ENCODE peak calls at places on chromosomes 6 and 20, in seven cellular contexts. N, X, J, C, W, H and B are unnamed samples.

GRCh38 chr20:33914871-33915270 is 78.8 kb upstream of the RALY start:
- DNase-seq in N (peak; percentile 51), X (peak; percentile 84), J (peak; percentile 55), C (no peak), W (no peak), H (no peak), B (no peak)

GRCh38 chr6:119034827-119035458 is 43.5 kb downstream of the FAM184A start:
- DNase-seq in N (peak; percentile 7), X (no peak), J (peak; percentile 56), C (no peak), W (no peak), H (no peak), B (no peak)

GRCh38 chr6:111543913-111544435 is 61.0 kb upstream of the REV3L start:
- DNase-seq in N (no peak), X (no peak), J (peak; percentile 27), C (no peak), W (no peak), H (no peak), B (no peak)

GRCh38 chr6:165821754-165822153 is 158.7 kb upstream of the PDE10A start:
- DNase-seq in N (no peak), X (peak; percentile 30), J (no peak), C (no peak), W (no peak), H (no peak), B (no peak)

GRCh38 chr20:44973053-44973452 is 6.7 kb downstream of the STK4 start:
- DNase-seq in N (no peak), X (peak; percentile 80), J (no peak), C (no peak), W (no peak), H (no peak), B (no peak)

GRCh38 chr20:63294536-63294900 is 1.5 kb downstream of the COL20A1 start:
- DNase-seq in N (no peak), X (no peak), J (no peak), C (no peak), W (no peak), H (no peak), B (no peak)

GRCh38 chr6:35213824-35214756 is at the start of gene SCUBE3:
- DNase-seq in N (no peak), X (peak; percentile 10), J (peak; percentile 44), C (peak; percentile 68), W (no peak), H (peak; percentile 30), B (no peak)

GRCh38 chr6:106167105-106167814 is 81.1 kb downstream of the PRDM1 start:
- DNase-seq in N (no peak), X (no peak), J (no peak), C (no peak), W (no peak), H (no peak), B (no peak)

GRCh38 chr6:110098511-110099116 is 80.9 kb downstream of the WASF1 start:
- DNase-seq in N (peak; percentile 6), X (no peak), J (no peak), C (no peak), W (no peak), H (no peak), B (no peak)

GRCh38 chr20:34111057-34111711 is 859 bp downstream of the EIF2S2 start:
- DNase-seq in N (no peak), X (peak; percentile 38), J (peak; percentile 87), C (peak; percentile 73), W (peak; percentile 25), H (no peak), B (no peak)

GRCh38 chr6:74044417-74045096 is 348.6 kb downstream of the CD109 start:
- DNase-seq in N (no peak), X (peak; percentile 42), J (peak; percentile 57), C (no peak), W (peak; percentile 18), H (no peak), B (no peak)

GRCh38 chr6:126335210-126335609 is 4.7 kb upstream of the CENPW start:
- DNase-seq in N (no peak), X (peak; percentile 4), J (no peak), C (no peak), W (no peak), H (no peak), B (no peak)

GRCh38 chr6:129251669-129252376 is 368.9 kb downstream of the LAMA2 start:
- DNase-seq in N (peak; percentile 63), X (peak; percentile 83), J (peak; percentile 85), C (no peak), W (peak; percentile 28), H (no peak), B (peak; percentile 16)

GRCh38 chr20:62155428-62156253 is 12.1 kb downstream of the SS18L1 start:
- DNase-seq in N (peak; percentile 64), X (peak; percentile 98), J (no peak), C (no peak), W (no peak), H (no peak), B (no peak)

DNA sequence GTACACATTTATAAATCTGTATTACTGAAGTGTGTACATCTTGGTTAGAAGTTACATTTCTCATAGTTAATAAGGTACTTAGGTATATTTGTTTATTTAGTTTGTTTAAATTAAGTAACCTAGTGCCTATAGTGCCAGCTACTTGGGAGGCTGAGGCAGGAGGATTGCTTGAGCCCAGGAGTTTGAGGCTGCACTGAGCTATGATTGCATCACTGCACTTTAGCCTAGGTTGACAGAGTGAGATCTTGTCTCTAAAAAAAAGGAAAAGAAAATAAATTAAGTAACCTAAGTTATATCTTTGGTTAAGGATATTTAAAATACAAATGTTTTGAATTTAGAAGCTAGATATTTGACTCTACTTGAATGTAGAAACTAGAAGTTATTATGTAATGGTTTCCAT is 9.5 kb upstream of the AFG1L start:
- DNase-seq in N (no peak), X (no peak), J (no peak), C (no peak), W (no peak), H (no peak), B (no peak)
- H3K27ac ChIP-seq in N (no peak overlapping the region), X (no peak overlapping the region), J (no peak overlapping the region), C (no peak overlapping the region), W (no peak overlapping the region), H (no peak overlapping the region), B (no peak overlapping the region)

DNA sequence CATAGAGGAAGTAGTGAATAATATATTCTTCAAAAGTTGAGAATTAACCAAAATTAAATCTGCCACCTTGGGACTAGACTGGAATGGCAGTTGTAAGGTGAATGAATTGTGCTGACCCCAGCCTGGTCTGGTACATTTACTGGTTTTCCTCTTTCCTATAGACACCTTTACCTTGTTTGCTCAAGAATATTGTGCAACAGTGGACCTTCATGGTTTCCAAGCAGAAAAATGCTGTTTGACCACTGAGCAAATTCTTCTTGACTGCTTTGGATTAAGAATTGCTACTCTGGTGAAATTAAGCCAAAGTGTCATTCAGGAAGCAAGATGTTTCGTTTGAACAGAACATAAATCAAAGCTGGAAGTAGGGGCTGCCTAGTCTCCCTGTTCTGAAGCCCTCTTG is 156.6 kb upstream of the TAB2 start:
- DNase-seq in N (peak; percentile 49), X (peak; percentile 10), J (no peak), C (no peak), W (no peak), H (no peak), B (no peak)
- H3K27ac ChIP-seq in N (no peak overlapping the region), X (no peak overlapping the region), J (no peak overlapping the region), C (no peak overlapping the region), W (no peak overlapping the region), H (no peak overlapping the region), B (no peak overlapping the region)

GRCh38 chr6:114824409-114824808 is 481.6 kb upstream of the HS3ST5 start:
- DNase-seq in N (no peak), X (no peak), J (no peak), C (no peak), W (no peak), H (no peak), B (no peak)
- H3K27ac ChIP-seq in N (no peak overlapping the region), X (no peak overlapping the region), J (no peak overlapping the region), C (no peak overlapping the region), W (no peak overlapping the region), H (no peak overlapping the region), B (no peak overlapping the region)

GRCh38 chr6:18350728-18351127 is 36.4 kb upstream of the RNF144B start:
- DNase-seq in N (no peak), X (no peak), J (no peak), C (no peak), W (no peak), H (no peak), B (no peak)
- H3K27ac ChIP-seq in N (no peak overlapping the region), X (no peak overlapping the region), J (no peak overlapping the region), C (no peak overlapping the region), W (no peak overlapping the region), H (no peak overlapping the region), B (no peak overlapping the region)

DNA sequence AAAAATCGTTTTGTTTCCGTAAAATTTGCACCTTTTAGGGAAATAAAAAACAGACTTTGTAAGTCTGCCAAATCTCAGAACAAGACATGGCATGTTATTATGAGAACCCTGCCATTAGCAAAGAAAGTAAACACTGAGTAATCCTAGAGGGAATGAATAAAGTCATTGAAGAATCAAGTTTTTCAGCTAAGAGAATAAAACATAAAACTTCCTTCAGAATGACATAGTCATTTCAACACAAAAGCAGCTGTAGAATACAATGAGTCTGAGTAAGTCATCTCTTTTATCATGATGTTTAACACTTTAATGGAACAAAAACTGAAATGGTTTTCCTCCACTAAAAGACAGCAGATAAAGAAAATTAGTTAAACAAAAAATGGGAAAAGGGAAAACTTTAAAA is 10.3 kb upstream of the DST start:
- DNase-seq in N (peak; percentile 49), X (peak; percentile 90), J (peak; percentile 56), C (no peak), W (no peak), H (no peak), B (no peak)
- H3K27ac ChIP-seq in N (no peak overlapping the region), X (peak overlapping the region; percentile 90), J (no peak overlapping the region), C (no peak overlapping the region), W (no peak overlapping the region), H (peak overlapping the region; percentile 49), B (peak overlapping the region; percentile 76)